ENCODE peak calls at places on chromosome 13, in seven cellular contexts. G, J, E, V, S, T and I are unnamed samples.
A peak's percentile ranks its signal among the peaks of the same experiment; 100 is the strongest.

GRCh38 chr13:104571161-104571889 is 1505.1 kb upstream of the SLC10A2 start:
- DNase-seq in T (peak; percentile 53), S (peak; percentile 64), E (peak; percentile 88), G (peak; percentile 87), J (no peak), V (peak; percentile 84), I (peak; percentile 90)

GRCh38 chr13:109481046-109481445 is 305.3 kb downstream of the IRS2 start:
- DNase-seq in J (no peak), E (peak; percentile 90), T (no peak), S (no peak), G (no peak), V (peak; percentile 77), I (no peak)

GRCh38 chr13:113952983-113953520 is 20.8 kb downstream of the C13orf46 start:
- DNase-seq in T (no peak), V (no peak), G (no peak), E (no peak), J (no peak), S (no peak), I (no peak)

GRCh38 chr13:72763411-72763810 is 18.3 kb downstream of the DIS3 start:
- DNase-seq in G (no peak), V (no peak), S (no peak), E (peak; percentile 43), J (no peak), T (no peak), I (no peak)

GRCh38 chr13:30730526-30730925 is 4.8 kb upstream of the ALOX5AP start:
- DNase-seq in T (no peak), G (no peak), S (peak; percentile 44), V (peak; percentile 43), E (no peak), J (no peak), I (no peak)

GRCh38 chr13:109737606-109738005 is 48.8 kb downstream of the IRS2 start:
- DNase-seq in V (peak; percentile 38), T (no peak), G (no peak), S (no peak), J (no peak), E (peak; percentile 28), I (no peak)

GRCh38 chr13:47801555-47801954 is 199.5 kb downstream of the SUCLA2 start:
- DNase-seq in G (no peak), J (no peak), S (no peak), E (no peak), T (no peak), V (no peak), I (no peak)

GRCh38 chr13:37102896-37103295 is 2.6 kb downstream of the CSNK1A1L start:
- DNase-seq in G (no peak), T (no peak), E (peak; percentile 23), J (no peak), V (no peak), S (no peak), I (no peak)

GRCh38 chr13:92221916-92222315 is 823.5 kb downstream of the GPC5 start:
- DNase-seq in E (no peak), S (no peak), V (no peak), G (no peak), J (no peak), T (no peak), I (no peak)

GRCh38 chr13:99404005-99404755 is 97.0 kb upstream of the GPR183 start:
- DNase-seq in T (no peak), J (no peak), S (no peak), E (no peak), V (no peak), G (no peak), I (no peak)

GRCh38 chr13:40204246-40204645 is 462.2 kb downstream of the FOXO1 start:
- DNase-seq in S (no peak), T (no peak), J (no peak), G (no peak), V (no peak), E (no peak), I (no peak)

GRCh38 chr13:21420706-21421105 is 38.4 kb downstream of the ZDHHC20 start:
- DNase-seq in G (no peak), T (peak; percentile 52), E (peak; percentile 64), S (no peak), V (no peak), J (no peak), I (no peak)

GRCh38 chr13:33927315-33927714 is 109.4 kb downstream of the RFC3 start:
- DNase-seq in E (peak; percentile 63), G (no peak), V (peak; percentile 69), S (no peak), J (no peak), T (peak; percentile 2), I (no peak)

GRCh38 chr13:101767096-101767495 is 314.6 kb downstream of the ITGBL1 start:
- DNase-seq in J (no peak), S (no peak), V (no peak), T (no peak), G (no peak), E (no peak), I (no peak)

GRCh38 chr13:31898383-31899071 is 133.0 kb upstream of the FRY start:
- DNase-seq in T (peak; percentile 61), J (no peak), V (no peak), S (no peak), G (no peak), E (no peak), I (peak; percentile 26)

GRCh38 chr13:44371421-44371820 is 2.2 kb upstream of the SERP2 start:
- DNase-seq in S (no peak), T (no peak), E (no peak), V (no peak), J (no peak), G (no peak), I (no peak)

GRCh38 chr13:42753697-42754096 is 27.7 kb upstream of the FAM216B start:
- DNase-seq in G (no peak), T (no peak), E (no peak), S (no peak), V (peak; percentile 40), J (no peak), I (no peak)

GRCh38 chr13:86881390-86881789 is 789.8 kb upstream of the SLITRK5 start:
- DNase-seq in T (no peak), V (no peak), G (no peak), J (no peak), E (no peak), S (no peak), I (no peak)

GRCh38 chr13:40114305-40114896 is 458.9 kb downstream of the COG6 start:
- DNase-seq in J (no peak), S (no peak), E (peak; percentile 12), V (no peak), T (no peak), G (no peak), I (no peak)

GRCh38 chr13:94065741-94066140 is 413.7 kb downstream of the DCT start:
- DNase-seq in V (no peak), S (no peak), G (no peak), T (no peak), E (peak; percentile 70), J (no peak), I (no peak)

GRCh38 chr13:28958018-28958417 is 137.9 kb downstream of the MTUS2 start:
- DNase-seq in E (no peak), S (no peak), V (no peak), G (no peak), J (no peak), T (no peak), I (no peak)

GRCh38 chr13:20573636-20574035 is 6.7 kb downstream of the IFT88 start:
- DNase-seq in J (no peak), V (no peak), E (no peak), T (no peak), S (no peak), G (no peak), I (no peak)

GRCh38 chr13:41268764-41269163 is 5.4 kb upstream of the MTRF1 start:
- DNase-seq in G (no peak), T (no peak), V (no peak), E (peak; percentile 17), J (no peak), S (no peak), I (no peak)